ENCODE peak calls at places on chromosomes 5 and 9, in nine cellular contexts. B is ovary; A is pancreas; U is WERI-Rb-1; Y is mesenchymal stem cell; T is CD8-positive, alpha-beta memory T cell; Q is aorta; O is heart left ventricle; M is mucosa of descending colon. R is an unnamed sample.

GRCh38 chr9:129432255-129432654 is 188.6 kb downstream of the C9orf50 start:
- DNase-seq in Q (no peak), A (no peak), Y (no peak), T (no peak), M (no peak), B (no peak), U (no peak), O (no peak), R (no peak)

GRCh38 chr5:176691524-176691923 is 44.2 kb downstream of the TSPAN17 start:
- DNase-seq in U (no peak), A (no peak), O (no peak), B (no peak), Q (no peak), M (no peak), T (no peak), Y (no peak), R (no peak)

GRCh38 chr5:66072031-66072430 is 72.1 kb upstream of the SREK1 start:
- DNase-seq in B (no peak), U (no peak), M (no peak), O (no peak), T (no peak), Q (no peak), A (no peak), Y (peak; percentile 30), R (no peak)

GRCh38 chr5:396715-397032 is 46.3 kb upstream of the EXOC3 start:
- DNase-seq in B (peak; percentile 5), U (no peak), M (peak; percentile 39), A (peak; percentile 5), O (no peak), T (no peak), Q (peak; percentile 57), Y (no peak), R (no peak)

GRCh38 chr5:160649304-160649703 is 202.7 kb downstream of the ATP10B start:
- DNase-seq in Q (no peak), T (no peak), A (no peak), B (no peak), Y (no peak), U (peak; percentile 9), O (no peak), M (no peak), R (no peak)

GRCh38 chr5:79774171-79774854 is 84.7 kb downstream of the CMYA5 start:
- DNase-seq in M (no peak), Y (peak; percentile 2), A (no peak), B (no peak), T (peak; percentile 2), O (no peak), U (peak; percentile 67), Q (no peak), R (peak; percentile 23)

GRCh38 chr9:107246259-107247254 is 36.5 kb upstream of the RAD23B start:
- DNase-seq in Q (no peak), M (no peak), B (no peak), O (no peak), T (no peak), Y (peak; percentile 23), U (peak; percentile 71), A (no peak), R (no peak)

GRCh38 chr5:10600629-10601245 is 36.9 kb downstream of the ANKRD33B start:
- DNase-seq in T (no peak), U (no peak), M (no peak), Y (no peak), A (no peak), Q (no peak), B (no peak), O (no peak), R (no peak)

GRCh38 chr9:137634016-137634415 is 15.2 kb downstream of the EHMT1 start:
- DNase-seq in B (no peak), O (no peak), U (no peak), Q (no peak), Y (no peak), M (no peak), A (no peak), T (no peak), R (peak; percentile 80)

GRCh38 chr9:20312732-20313131 is 309.6 kb downstream of the MLLT3 start:
- DNase-seq in B (no peak), Y (peak; percentile 41), M (no peak), O (no peak), Q (no peak), U (no peak), T (no peak), A (no peak), R (peak; percentile 12)

GRCh38 chr5:140286424-140286823 is 16.5 kb downstream of the PFDN1 start:
- DNase-seq in U (no peak), A (no peak), M (no peak), Y (no peak), T (no peak), Q (no peak), B (no peak), O (no peak), R (no peak)

GRCh38 chr5:169160405-169160901 is 140.5 kb downstream of the SLIT3 start:
- DNase-seq in O (no peak), B (no peak), Y (peak; percentile 5), M (no peak), T (no peak), Q (no peak), U (no peak), A (peak; percentile 44), R (peak; percentile 38)

GRCh38 chr5:107331312-107331711 is 339.4 kb downstream of the EFNA5 start:
- DNase-seq in Q (no peak), B (no peak), M (no peak), A (no peak), U (no peak), T (no peak), Y (no peak), O (no peak), R (peak; percentile 10)

GRCh38 chr5:157747173-157747758 is 3.8 kb downstream of the LSM11 start:
- DNase-seq in Y (no peak), Q (no peak), T (no peak), B (no peak), A (no peak), O (no peak), U (no peak), M (no peak), R (no peak)

GRCh38 chr9:72424131-72424530 is 59.1 kb upstream of the ZFAND5 start:
- DNase-seq in U (no peak), M (no peak), A (no peak), Y (no peak), T (no peak), Q (no peak), O (no peak), B (no peak), R (no peak)

GRCh38 chr5:60959156-60959555 is 14.2 kb downstream of the NDUFAF2 start:
- DNase-seq in B (no peak), T (no peak), Q (no peak), Y (peak; percentile 29), A (no peak), O (no peak), U (no peak), M (no peak), R (peak; percentile 76)

GRCh38 chr5:180251141-180251540 is 40.7 kb downstream of the MAPK9 start:
- DNase-seq in A (no peak), T (no peak), B (no peak), Y (no peak), Q (no peak), M (no peak), O (no peak), U (no peak), R (no peak)

GRCh38 chr5:180251887-180252286 is 40.0 kb downstream of the MAPK9 start:
- DNase-seq in U (no peak), Y (no peak), O (no peak), T (no peak), A (no peak), Q (no peak), B (no peak), M (no peak), R (no peak)

GRCh38 chr5:180253036-180253824 is 38.7 kb downstream of the MAPK9 start:
- DNase-seq in A (no peak), Y (no peak), M (no peak), T (no peak), B (no peak), U (no peak), Q (no peak), O (no peak), R (no peak)

DNA sequence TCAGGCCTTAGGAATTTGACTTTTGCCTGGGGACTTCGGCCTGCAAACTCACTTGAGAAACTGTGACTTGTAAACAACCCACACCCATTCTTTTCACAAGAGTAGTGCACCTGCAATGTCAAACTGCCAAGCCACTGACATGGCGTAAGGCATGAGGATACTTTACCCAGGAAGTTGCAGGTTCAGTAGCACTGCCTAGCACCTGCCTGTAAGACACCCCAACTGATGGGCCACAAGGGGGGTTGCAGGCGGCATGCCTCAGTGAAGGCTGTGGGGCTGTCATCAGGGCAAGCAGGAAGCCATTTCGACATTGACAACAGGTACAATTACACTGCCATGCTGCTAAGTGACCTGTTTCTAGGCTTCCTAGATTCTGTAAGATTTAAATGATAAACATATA is 41.3 kb upstream of the RASGEF1C start:
- DNase-seq in M (no peak), O (no peak), Y (no peak), T (no peak), U (no peak), Q (no peak), B (no peak), A (no peak), R (no peak)
- H3K9me3 ChIP-seq in M (peaks cover 87% of the 10 kb centered on the region), O (peaks cover 98% of the 10 kb centered on the region), Y (peaks cover 99% of the 10 kb centered on the region), T (peaks cover 4% of the 10 kb centered on the region), U (no peaks in the 10 kb centered on the region), Q (peaks cover 48% of the 10 kb centered on the region), B (peaks cover 57% of the 10 kb centered on the region), A (peaks cover 1% of the 10 kb centered on the region), R (peaks cover 100% of the 10 kb centered on the region)

DNA sequence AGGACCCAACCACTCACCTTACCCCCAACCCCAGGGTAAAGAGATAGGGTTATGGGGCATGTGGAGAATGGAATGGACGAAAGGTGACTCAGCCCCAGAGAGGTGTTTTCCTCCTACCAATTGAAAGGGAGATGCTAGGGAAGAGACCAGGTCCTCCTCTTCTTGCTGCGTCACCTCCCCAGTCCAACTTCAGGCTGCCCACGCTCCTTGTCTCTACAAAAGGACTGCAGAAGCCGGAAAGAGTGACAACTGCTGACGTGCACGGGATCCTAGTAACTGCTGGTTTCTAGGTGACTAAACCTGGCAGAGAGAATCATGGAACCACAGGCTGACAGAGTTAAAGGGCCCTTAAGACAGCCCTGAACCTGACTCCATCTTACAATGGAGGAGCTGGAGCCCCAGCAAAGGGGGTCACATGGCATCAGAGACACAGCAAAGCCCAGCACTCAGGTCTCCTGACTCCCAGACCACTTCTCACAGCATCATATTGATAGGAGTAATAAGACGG is 2.2 kb downstream of the GPX3 start:
- DNase-seq in M (no peak), U (no peak), A (no peak), T (no peak), Q (peak; percentile 83), B (no peak), O (peak; percentile 88), Y (no peak), R (no peak)
- H3K4me3 ChIP-seq in M (no peak overlapping the region), U (no peak overlapping the region), A (no peak overlapping the region), T (no peak overlapping the region), Q (no peak overlapping the region), B (peak overlapping the region; percentile 28), O (peak overlapping the region; percentile 75), Y (peak overlapping the region; percentile 84), R (peak overlapping the region; percentile 83)

GRCh38 chr5:141369994-141370848 is at the start of gene PCDHGB3:
- DNase-seq in Y (no peak), O (peak; percentile 70), B (no peak), U (no peak), Q (no peak), M (no peak), A (no peak), T (peak; percentile 16), R (peak; percentile 19)
- H3K9me3 ChIP-seq in Y (peaks cover 55% of the 10 kb centered on the region), O (peaks cover 100% of the 10 kb centered on the region), B (peaks cover 45% of the 10 kb centered on the region), U (peaks cover 28% of the 10 kb centered on the region), Q (peaks cover 45% of the 10 kb centered on the region), M (peaks cover 85% of the 10 kb centered on the region), A (peaks cover 27% of the 10 kb centered on the region), T (peaks cover 10% of the 10 kb centered on the region), R (peaks cover 69% of the 10 kb centered on the region)

GRCh38 chr9:124450931-124451661 is 845 bp downstream of the ADGRD2 start:
- DNase-seq in B (no peak), T (no peak), M (peak; percentile 20), Y (no peak), O (no peak), A (no peak), U (no peak), Q (peak; percentile 51), R (no peak)
- H3K4me3 ChIP-seq in B (no peak overlapping the region), T (no peak overlapping the region), M (no peak overlapping the region), Y (peak overlapping the region; percentile 66), O (no peak overlapping the region), A (no peak overlapping the region), U (no peak overlapping the region), Q (no peak overlapping the region), R (no peak overlapping the region)